ENCODE peak calls at places on chromosome 11, in seven cellular contexts. Q, X, F, J, P, Y and M are unnamed samples.
A peak's percentile ranks its signal among the peaks of the same experiment; 100 is the strongest.

GRCh38 chr11:92776676-92777075 is 192.8 kb upstream of the MTNR1B start:
- DNase-seq in Y (peak; percentile 79), X (no peak), P (no peak), Q (no peak), F (no peak), J (no peak), M (no peak)

GRCh38 chr11:134275534-134276395 is at the start of gene GLB1L3:
- DNase-seq in P (peak; percentile 85), X (peak; percentile 32), Q (peak; percentile 71), F (no peak), Y (peak; percentile 6), J (peak; percentile 25), M (peak; percentile 76)

GRCh38 chr11:122803306-122803705 is 35.0 kb upstream of the CRTAM start:
- DNase-seq in Q (no peak), Y (peak; percentile 64), P (no peak), J (no peak), X (no peak), F (no peak), M (peak; percentile 100)

GRCh38 chr11:35045219-35045819 is 93.7 kb upstream of the CD44 start:
- DNase-seq in F (no peak), J (no peak), Q (no peak), P (no peak), X (no peak), Y (no peak), M (no peak)

GRCh38 chr11:9565822-9566560 is 7.5 kb upstream of the WEE1 start:
- DNase-seq in F (peak; percentile 100), X (peak; percentile 63), Q (no peak), P (no peak), Y (peak; percentile 100), J (peak; percentile 30), M (peak; percentile 100)

GRCh38 chr11:2386591-2386990 is 9.5 kb downstream of the CD81 start:
- DNase-seq in Q (no peak), X (no peak), F (no peak), J (no peak), P (no peak), Y (no peak), M (no peak)

GRCh38 chr11:121323208-121323607 is 30.6 kb downstream of the SC5D start:
- DNase-seq in X (no peak), Y (no peak), P (no peak), Q (no peak), J (no peak), F (no peak), M (no peak)

GRCh38 chr11:63711838-63712237 is 30.5 kb downstream of the RTN3 start:
- DNase-seq in F (no peak), X (no peak), P (no peak), Q (no peak), J (no peak), Y (no peak), M (no peak)

GRCh38 chr11:112157274-112157766 is 6.6 kb downstream of the IL18 start:
- DNase-seq in P (no peak), Y (peak; percentile 99), J (peak; percentile 40), Q (no peak), F (peak; percentile 99), X (no peak), M (peak; percentile 99)

GRCh38 chr11:68838572-68838964 is 3.1 kb downstream of the CPT1A start:
- DNase-seq in J (peak; percentile 45), P (no peak), Q (no peak), X (no peak), F (no peak), Y (peak; percentile 40), M (no peak)

GRCh38 chr11:117300301-117300700 is 9.2 kb downstream of the BACE1-AS start:
- DNase-seq in J (peak; percentile 64), X (no peak), F (no peak), Q (peak; percentile 71), Y (peak; percentile 24), P (peak; percentile 49), M (no peak)

GRCh38 chr11:133072366-133072765 is 459.9 kb downstream of the OPCML start:
- DNase-seq in Q (no peak), X (no peak), F (no peak), Y (no peak), P (no peak), J (no peak), M (peak; percentile 35)

GRCh38 chr11:95790933-95791247 is 592 bp downstream of the CEP57 start:
- DNase-seq in F (no peak), J (peak; percentile 71), Y (peak; percentile 42), P (peak; percentile 56), X (peak; percentile 64), Q (peak; percentile 89), M (peak; percentile 75)

GRCh38 chr11:95790123-95790932 is at the start of gene CEP57:
- DNase-seq in Q (peak; percentile 95), F (peak; percentile 92), X (peak; percentile 97), J (peak; percentile 94), P (peak; percentile 94), Y (peak; percentile 99), M (peak; percentile 99)

GRCh38 chr11:95792200-95792599 is 1.9 kb downstream of the CEP57 start:
- DNase-seq in F (no peak), Q (no peak), J (no peak), X (no peak), P (no peak), Y (no peak), M (no peak)

GRCh38 chr11:95792700-95793099 is 2.4 kb downstream of the CEP57 start:
- DNase-seq in Q (no peak), F (no peak), P (no peak), J (no peak), Y (no peak), X (no peak), M (no peak)

GRCh38 chr11:95791385-95792033 is 1.2 kb downstream of the CEP57 start:
- DNase-seq in Y (no peak), J (no peak), P (no peak), F (no peak), X (no peak), Q (no peak), M (peak; percentile 8)
- H3K4me3 ChIP-seq in Y (peak overlapping the region; percentile 91), J (peak overlapping the region; percentile 82), P (peak overlapping the region; percentile 82), F (peak overlapping the region; percentile 96), X (peak overlapping the region; percentile 95), Q (peak overlapping the region; percentile 86), M (peak overlapping the region; percentile 97)

GRCh38 chr11:113771964-113772363 is 1.5 kb downstream of the ZW10 start:
- DNase-seq in Q (no peak), Y (no peak), F (no peak), J (no peak), X (no peak), P (no peak), M (no peak)

GRCh38 chr11:113773092-113773415 is 438 bp downstream of the ZW10 start:
- DNase-seq in P (no peak), Q (no peak), J (no peak), X (peak; percentile 35), F (peak; percentile 6), Y (peak; percentile 28), M (peak; percentile 41)

GRCh38 chr11:113773416-113774173 is at the start of gene ZW10:
- DNase-seq in J (peak; percentile 99), X (peak; percentile 96), P (peak; percentile 93), F (peak; percentile 76), Y (peak; percentile 98), Q (peak; percentile 98), M (peak; percentile 99)

GRCh38 chr11:113778111-113778910 is 1.3 kb upstream of the CLDN25 start:
- DNase-seq in X (peak; percentile 67), Y (peak; percentile 34), Q (no peak), J (peak; percentile 51), F (peak; percentile 52), P (peak; percentile 88), M (peak; percentile 92)

GRCh38 chr11:113774174-113774503 is 647 bp upstream of the ZW10 start:
- DNase-seq in Q (no peak), X (no peak), J (no peak), P (no peak), F (no peak), Y (no peak), M (no peak)
- TF ChIP-seq CTCF in Q (no peak), X (no peak), J (no peak), P (no peak), F (no peak), Y (no peak), M (no peak)

GRCh38 chr11:67410984-67411784 is 4.3 kb upstream of the CARNS1 start:
- DNase-seq in Q (no peak), P (no peak), F (no peak), J (no peak), X (no peak), Y (no peak), M (no peak)

GRCh38 chr11:67411785-67412152 is 3.7 kb upstream of the CARNS1 start:
- DNase-seq in F (no peak), Y (no peak), X (no peak), Q (no peak), J (no peak), P (no peak), M (no peak)

GRCh38 chr11:67413266-67413797 is 2.1 kb upstream of the CARNS1 start:
- DNase-seq in F (no peak), Q (no peak), P (no peak), X (no peak), Y (no peak), J (no peak), M (no peak)

GRCh38 chr11:67410369-67410831 is 5.1 kb upstream of the CARNS1 start:
- DNase-seq in Q (no peak), X (no peak), F (no peak), P (peak; percentile 81), J (no peak), Y (no peak), M (no peak)

DNA sequence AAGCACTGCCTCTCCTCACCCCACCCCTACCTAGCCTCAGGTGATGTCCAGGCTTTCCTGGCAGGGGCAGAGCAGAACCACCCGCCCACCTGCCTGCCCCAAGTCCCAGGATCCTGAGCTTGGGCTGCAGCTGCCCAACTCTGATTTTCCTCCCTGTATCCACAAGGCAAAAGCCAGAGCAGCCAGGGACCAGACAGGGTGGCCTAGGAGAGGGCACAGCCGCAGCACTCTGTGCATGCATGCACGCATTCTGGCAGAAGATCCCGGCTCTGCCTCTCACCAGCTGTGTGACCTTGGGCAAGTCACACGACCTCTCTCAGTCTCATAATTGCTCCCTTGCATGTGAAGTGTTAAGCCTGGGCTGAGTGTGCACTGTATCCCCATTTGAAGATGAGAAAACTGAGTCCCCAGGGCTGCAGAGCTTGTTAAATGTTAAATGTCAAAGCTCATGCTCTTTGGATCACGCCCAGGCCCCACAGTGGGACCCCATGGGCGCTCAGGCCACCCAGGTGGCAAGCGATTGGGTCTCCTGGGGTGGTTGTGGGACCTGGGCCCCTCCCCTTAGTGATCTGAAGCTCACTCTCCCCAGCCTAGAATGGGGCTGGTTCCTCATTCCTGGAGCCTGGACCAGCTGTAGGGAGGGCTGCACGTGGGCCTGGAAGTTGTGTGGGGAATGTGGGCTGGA is 2.8 kb upstream of the CARNS1 start:
- DNase-seq in Q (no peak), F (no peak), J (no peak), X (no peak), P (no peak), Y (no peak), M (no peak)
- H3K4me3 ChIP-seq in Q (no peak overlapping the region), F (no peak overlapping the region), J (no peak overlapping the region), X (no peak overlapping the region), P (no peak overlapping the region), Y (no peak overlapping the region), M (no peak overlapping the region)

GRCh38 chr11:44675906-44676305 is 50.9 kb upstream of the TSPAN18 start:
- DNase-seq in X (no peak), Q (no peak), F (no peak), J (no peak), P (no peak), Y (no peak), M (no peak)
- TF ChIP-seq CTCF in X (no peak), Q (no peak), F (no peak), J (no peak), P (no peak), Y (no peak), M (no peak)